ENCODE peak calls at places on chromosomes 2 and 18, in six cellular contexts. One of them, this sample, is unnamed.

GRCh38 chr2:203360833-203361430 is 32.7 kb downstream of the ABI2 start:
- DNase-seq in ecto neural progenitor cell: no peak
- DNase-seq in OCI-LY7: no peak
- DNase-seq in HTR-8/SVneo: no peak
- DNase-seq in pancreas: no peak
- DNase-seq in germinal center: no peak
- DNase-seq in this sample: peak

GRCh38 chr2:95350320-95351079 is 52.0 kb upstream of the FAHD2A start:
- DNase-seq in HTR-8/SVneo: no peak
- DNase-seq in germinal center: no peak
- DNase-seq in pancreas: no peak
- DNase-seq in ecto neural progenitor cell: peak
- DNase-seq in OCI-LY7: no peak
- DNase-seq in this sample: no peak

GRCh38 chr2:96404446-96405373 is 69.1 kb downstream of the NCAPH start:
- DNase-seq in OCI-LY7: no peak
- DNase-seq in HTR-8/SVneo: no peak
- DNase-seq in germinal center: no peak
- DNase-seq in ecto neural progenitor cell: no peak
- DNase-seq in pancreas: peak
- DNase-seq in this sample: no peak

GRCh38 chr2:148643998-148644884 is at the start of gene EPC2:
- DNase-seq in OCI-LY7: peak
- DNase-seq in HTR-8/SVneo: peak
- DNase-seq in ecto neural progenitor cell: peak
- DNase-seq in germinal center: peak
- DNase-seq in pancreas: peak
- DNase-seq in this sample: peak

GRCh38 chr2:118752762-118753429 is 94.6 kb downstream of the EN1 start:
- DNase-seq in ecto neural progenitor cell: no peak
- DNase-seq in pancreas: no peak
- DNase-seq in HTR-8/SVneo: no peak
- DNase-seq in OCI-LY7: no peak
- DNase-seq in germinal center: no peak
- DNase-seq in this sample: no peak

GRCh38 chr2:105330681-105331375 is 1.3 kb upstream of the TGFBRAP1 start:
- DNase-seq in OCI-LY7: no peak
- DNase-seq in ecto neural progenitor cell: no peak
- DNase-seq in HTR-8/SVneo: no peak
- DNase-seq in germinal center: no peak
- DNase-seq in pancreas: no peak
- DNase-seq in this sample: no peak

GRCh38 chr2:172442072-172442895 is 14.9 kb downstream of the ITGA6 start:
- DNase-seq in pancreas: no peak
- DNase-seq in OCI-LY7: no peak
- DNase-seq in germinal center: no peak
- DNase-seq in HTR-8/SVneo: peak
- DNase-seq in ecto neural progenitor cell: no peak
- DNase-seq in this sample: no peak

GRCh38 chr2:207071820-207072219 is 93.9 kb downstream of the KLF7 start:
- DNase-seq in germinal center: peak
- DNase-seq in HTR-8/SVneo: no peak
- DNase-seq in OCI-LY7: no peak
- DNase-seq in pancreas: no peak
- DNase-seq in ecto neural progenitor cell: no peak
- DNase-seq in this sample: no peak

GRCh38 chr2:62197609-62198236 is 1.8 kb downstream of the B3GNT2 start:
- DNase-seq in ecto neural progenitor cell: peak
- DNase-seq in pancreas: peak
- DNase-seq in OCI-LY7: peak
- DNase-seq in HTR-8/SVneo: peak
- DNase-seq in germinal center: peak
- DNase-seq in this sample: peak

GRCh38 chr2:81247648-81248047 is 943.1 kb upstream of the LRRTM1 start:
- DNase-seq in germinal center: no peak
- DNase-seq in pancreas: no peak
- DNase-seq in ecto neural progenitor cell: no peak
- DNase-seq in HTR-8/SVneo: no peak
- DNase-seq in OCI-LY7: no peak
- DNase-seq in this sample: no peak

GRCh38 chr18:47184419-47185050 is 8.4 kb upstream of the IER3IP1 start:
- DNase-seq in pancreas: no peak
- DNase-seq in HTR-8/SVneo: no peak
- DNase-seq in ecto neural progenitor cell: no peak
- DNase-seq in germinal center: no peak
- DNase-seq in OCI-LY7: peak
- DNase-seq in this sample: no peak

GRCh38 chr2:33307659-33308311 is 168.7 kb upstream of the RASGRP3 start:
- DNase-seq in germinal center: no peak
- DNase-seq in HTR-8/SVneo: no peak
- DNase-seq in pancreas: no peak
- DNase-seq in OCI-LY7: no peak
- DNase-seq in ecto neural progenitor cell: no peak
- DNase-seq in this sample: no peak

GRCh38 chr2:187553908-187554703 is at the start of gene TFPI:
- DNase-seq in OCI-LY7: no peak
- DNase-seq in ecto neural progenitor cell: no peak
- DNase-seq in germinal center: no peak
- DNase-seq in HTR-8/SVneo: peak
- DNase-seq in pancreas: no peak
- DNase-seq in this sample: no peak

GRCh38 chr18:9184998-9185613 is 48.5 kb downstream of the ANKRD12 start:
- DNase-seq in ecto neural progenitor cell: no peak
- DNase-seq in HTR-8/SVneo: no peak
- DNase-seq in germinal center: no peak
- DNase-seq in pancreas: no peak
- DNase-seq in OCI-LY7: no peak
- DNase-seq in this sample: no peak

GRCh38 chr2:223751012-223751411 is 86.4 kb downstream of the AP1S3 start:
- DNase-seq in germinal center: no peak
- DNase-seq in ecto neural progenitor cell: no peak
- DNase-seq in OCI-LY7: no peak
- DNase-seq in HTR-8/SVneo: peak
- DNase-seq in pancreas: no peak
- DNase-seq in this sample: no peak

GRCh38 chr2:81835318-81836000 is 1530.9 kb upstream of the LRRTM1 start:
- DNase-seq in OCI-LY7: no peak
- DNase-seq in germinal center: no peak
- DNase-seq in pancreas: no peak
- DNase-seq in HTR-8/SVneo: peak
- DNase-seq in ecto neural progenitor cell: no peak
- DNase-seq in this sample: no peak

GRCh38 chr2:191844706-191845105 is 2.2 kb downstream of the CAVIN2 start:
- DNase-seq in germinal center: no peak
- DNase-seq in HTR-8/SVneo: no peak
- DNase-seq in pancreas: no peak
- DNase-seq in OCI-LY7: no peak
- DNase-seq in ecto neural progenitor cell: no peak
- DNase-seq in this sample: no peak

GRCh38 chr18:68229351-68229750 is 485.6 kb downstream of the TMX3 start:
- DNase-seq in OCI-LY7: no peak
- DNase-seq in germinal center: no peak
- DNase-seq in pancreas: no peak
- DNase-seq in ecto neural progenitor cell: no peak
- DNase-seq in HTR-8/SVneo: no peak
- DNase-seq in this sample: no peak

GRCh38 chr2:240759454-240759853 is 60.6 kb downstream of the KIF1A start:
- DNase-seq in germinal center: no peak
- DNase-seq in ecto neural progenitor cell: no peak
- DNase-seq in OCI-LY7: no peak
- DNase-seq in HTR-8/SVneo: peak
- DNase-seq in pancreas: no peak
- DNase-seq in this sample: no peak

GRCh38 chr2:150466770-150467640 is 20.5 kb downstream of the RND3 start:
- DNase-seq in ecto neural progenitor cell: no peak
- DNase-seq in pancreas: no peak
- DNase-seq in HTR-8/SVneo: no peak
- DNase-seq in OCI-LY7: no peak
- DNase-seq in germinal center: no peak
- DNase-seq in this sample: no peak

GRCh38 chr2:185291035-185291647 is 447.5 kb upstream of the FSIP2 start:
- DNase-seq in ecto neural progenitor cell: peak
- DNase-seq in pancreas: peak
- DNase-seq in germinal center: no peak
- DNase-seq in HTR-8/SVneo: no peak
- DNase-seq in OCI-LY7: peak
- DNase-seq in this sample: peak

GRCh38 chr2:27370816-27371620 is 602 bp downstream of the SNX17 start:
- DNase-seq in HTR-8/SVneo: no peak
- DNase-seq in pancreas: no peak
- DNase-seq in ecto neural progenitor cell: no peak
- DNase-seq in OCI-LY7: peak
- DNase-seq in germinal center: peak
- DNase-seq in this sample: peak

GRCh38 chr18:2173464-2173863 is 397.8 kb downstream of the METTL4 start:
- DNase-seq in pancreas: no peak
- DNase-seq in OCI-LY7: no peak
- DNase-seq in ecto neural progenitor cell: no peak
- DNase-seq in germinal center: no peak
- DNase-seq in HTR-8/SVneo: no peak
- DNase-seq in this sample: no peak

GRCh38 chr2:168107322-168107721 is 140.1 kb downstream of the STK39 start:
- DNase-seq in OCI-LY7: no peak
- DNase-seq in pancreas: no peak
- DNase-seq in HTR-8/SVneo: no peak
- DNase-seq in ecto neural progenitor cell: no peak
- DNase-seq in germinal center: no peak
- DNase-seq in this sample: no peak

GRCh38 chr2:65198737-65199136 is 28.9 kb upstream of the ACTR2 start:
- DNase-seq in HTR-8/SVneo: no peak
- DNase-seq in ecto neural progenitor cell: no peak
- DNase-seq in pancreas: no peak
- DNase-seq in OCI-LY7: no peak
- DNase-seq in germinal center: no peak
- DNase-seq in this sample: no peak

GRCh38 chr2:185417688-185418087 is 320.9 kb upstream of the FSIP2 start:
- DNase-seq in pancreas: no peak
- DNase-seq in germinal center: no peak
- DNase-seq in HTR-8/SVneo: no peak
- DNase-seq in OCI-LY7: no peak
- DNase-seq in ecto neural progenitor cell: no peak
- DNase-seq in this sample: no peak

GRCh38 chr2:240832816-240833497 is 12.9 kb upstream of the KIF1A start:
- DNase-seq in OCI-LY7: no peak
- DNase-seq in HTR-8/SVneo: no peak
- DNase-seq in germinal center: no peak
- DNase-seq in pancreas: peak
- DNase-seq in ecto neural progenitor cell: no peak
- DNase-seq in this sample: no peak

GRCh38 chr2:147989809-147990403 is 30.6 kb downstream of the ORC4 start:
- DNase-seq in ecto neural progenitor cell: no peak
- DNase-seq in OCI-LY7: peak
- DNase-seq in germinal center: peak
- DNase-seq in pancreas: no peak
- DNase-seq in HTR-8/SVneo: peak
- DNase-seq in this sample: peak

GRCh38 chr2:235291464-235291863 is 202.4 kb upstream of the AGAP1 start:
- DNase-seq in ecto neural progenitor cell: no peak
- DNase-seq in HTR-8/SVneo: no peak
- DNase-seq in germinal center: no peak
- DNase-seq in pancreas: no peak
- DNase-seq in OCI-LY7: no peak
- DNase-seq in this sample: peak

GRCh38 chr2:70258532-70258875 is 567 bp downstream of the PCYOX1 start:
- DNase-seq in HTR-8/SVneo: no peak
- DNase-seq in ecto neural progenitor cell: no peak
- DNase-seq in OCI-LY7: no peak
- DNase-seq in germinal center: no peak
- DNase-seq in pancreas: peak
- DNase-seq in this sample: peak

GRCh38 chr2:118123561-118124232 is 35.4 kb downstream of the INSIG2 start:
- DNase-seq in pancreas: no peak
- DNase-seq in HTR-8/SVneo: no peak
- DNase-seq in germinal center: no peak
- DNase-seq in ecto neural progenitor cell: no peak
- DNase-seq in OCI-LY7: no peak
- DNase-seq in this sample: no peak

GRCh38 chr2:36780231-36780808 is 83.8 kb downstream of the VIT start:
- DNase-seq in OCI-LY7: peak
- DNase-seq in ecto neural progenitor cell: no peak
- DNase-seq in pancreas: no peak
- DNase-seq in HTR-8/SVneo: peak
- DNase-seq in germinal center: peak
- DNase-seq in this sample: peak

GRCh38 chr2:44679584-44679983 is 261.9 kb upstream of the SIX3 start:
- DNase-seq in germinal center: no peak
- DNase-seq in pancreas: no peak
- DNase-seq in ecto neural progenitor cell: no peak
- DNase-seq in HTR-8/SVneo: no peak
- DNase-seq in OCI-LY7: no peak
- DNase-seq in this sample: no peak

GRCh38 chr2:170743530-170744239 is 26.5 kb upstream of the ERICH2 start:
- DNase-seq in pancreas: no peak
- DNase-seq in germinal center: no peak
- DNase-seq in HTR-8/SVneo: no peak
- DNase-seq in OCI-LY7: no peak
- DNase-seq in ecto neural progenitor cell: no peak
- DNase-seq in this sample: no peak